ENCODE peak calls at places on chromosomes 4 and X, in eight cellular contexts. Z is nucleus accumbens; A is activated CD8-positive, alpha-beta T cell treated with anti-CD3 and anti-CD28 coated beads for 36 hours; F is brain pericyte; C is caudate nucleus; E is RPMI7951; U is HFFc6; X is PC-9. O is an unnamed sample.

GRCh38 chr4:125323547-125324100 is 8.9 kb downstream of the FAT4 start:
- DNase-seq in Z (no peak), A (no peak), F (no peak), C (no peak), E (no peak), U (peak), X (peak), O (no peak)

GRCh38 chrX:103831803-103832544 is at the start of gene RAB9B:
- DNase-seq in Z (peak), A (peak), F (no peak), C (peak), E (peak), U (no peak), X (no peak), O (peak)

GRCh38 chr4:4791299-4791798 is 68.1 kb upstream of the MSX1 start:
- DNase-seq in Z (no peak), A (no peak), F (no peak), C (peak), E (peak), U (no peak), X (no peak), O (peak)

GRCh38 chr4:147816382-147817254 is 84.7 kb downstream of the ARHGAP10 start:
- DNase-seq in Z (no peak), A (no peak), F (no peak), C (no peak), E (no peak), U (no peak), X (no peak), O (no peak)

GRCh38 chrX:26442340-26442739 is 226.4 kb downstream of the MAGEB5 start:
- DNase-seq in Z (no peak), A (no peak), F (peak), C (no peak), E (no peak), U (no peak), X (no peak), O (peak)

GRCh38 chrX:66717926-66718325 is 79.0 kb upstream of the EDA2R start:
- DNase-seq in Z (no peak), A (no peak), F (no peak), C (no peak), E (no peak), U (peak), X (no peak), O (no peak)

GRCh38 chr4:78845469-78845868 is 69.3 kb downstream of the BMP2K start:
- DNase-seq in Z (no peak), A (no peak), F (no peak), C (no peak), E (no peak), U (no peak), X (no peak), O (no peak)

GRCh38 chrX:48752498-48752897 is 9.0 kb upstream of the GLOD5 start:
- DNase-seq in Z (no peak), A (no peak), F (no peak), C (no peak), E (no peak), U (no peak), X (peak), O (no peak)

GRCh38 chrX:2679534-2680485 is 11.3 kb upstream of the CD99 start:
- DNase-seq in Z (no peak), A (no peak), F (peak), C (no peak), E (peak), U (no peak), X (no peak), O (no peak)

GRCh38 chrX:49644991-49645637 is 46.3 kb downstream of the GAGE1 start:
- DNase-seq in Z (no peak), A (no peak), F (no peak), C (no peak), E (no peak), U (no peak), X (no peak), O (no peak)

GRCh38 chr4:29002151-29002550 is 1718.0 kb upstream of the PCDH7 start:
- DNase-seq in Z (no peak), A (no peak), F (no peak), C (no peak), E (no peak), U (no peak), X (no peak), O (peak)

GRCh38 chr4:94457692-94458106 is 6.0 kb downstream of the PDLIM5 start:
- DNase-seq in Z (no peak), A (no peak), F (no peak), C (no peak), E (peak), U (no peak), X (no peak), O (peak)

GRCh38 chrX:22652596-22652995 is 347.2 kb upstream of the DDX53 start:
- DNase-seq in Z (no peak), A (no peak), F (no peak), C (no peak), E (peak), U (no peak), X (no peak), O (peak)

GRCh38 chr4:26420438-26420837 is 69.8 kb downstream of the CCKAR start:
- DNase-seq in Z (no peak), A (no peak), F (peak), C (no peak), E (no peak), U (peak), X (no peak), O (no peak)

GRCh38 chr4:16827762-16828724 is 70.4 kb downstream of the LDB2 start:
- DNase-seq in Z (no peak), A (no peak), F (no peak), C (no peak), E (no peak), U (no peak), X (no peak), O (no peak)

GRCh38 chrX:16250296-16250695 is 83.0 kb downstream of the MAGEB17 start:
- DNase-seq in Z (no peak), A (no peak), F (no peak), C (no peak), E (no peak), U (no peak), X (no peak), O (no peak)

GRCh38 chr4:36613999-36614398 is 332.6 kb downstream of the DTHD1 start:
- DNase-seq in Z (no peak), A (no peak), F (no peak), C (no peak), E (no peak), U (no peak), X (no peak), O (no peak)

GRCh38 chr4:21512351-21512750 is 436.2 kb downstream of the KCNIP4 start:
- DNase-seq in Z (no peak), A (no peak), F (peak), C (no peak), E (peak), U (peak), X (no peak), O (peak)